ENCODE peak calls at places on chromosomes 12 and 14, in four cellular contexts. T is B cell, K is tibial artery, R is endodermal cell. H is an unnamed sample.

GRCh38 chr14:85934123-85934885 is 404.4 kb downstream of the FLRT2 start:
- DNase-seq in T (peak), K (no peak), R (no peak), H (no peak)

GRCh38 chr14:24734917-24735500 is 101.0 kb upstream of the GZMB start:
- DNase-seq in T (peak), K (peak), R (peak), H (no peak)

GRCh38 chr12:118986043-118986442 is 4.7 kb downstream of the SRRM4 start:
- DNase-seq in T (no peak), K (no peak), R (peak), H (no peak)

GRCh38 chr12:94614288-94614721 is 36.1 kb downstream of the TMCC3 start:
- DNase-seq in T (no peak), K (no peak), R (peak), H (no peak)

GRCh38 chr12:18706798-18707197 is 31.0 kb downstream of the PLCZ1 start:
- DNase-seq in T (no peak), K (no peak), R (no peak), H (no peak)

GRCh38 chr12:67705394-67706370 is 57.1 kb downstream of the DYRK2 start:
- DNase-seq in T (no peak), K (no peak), R (no peak), H (no peak)

GRCh38 chr14:73764881-73765280 is 50.7 kb upstream of the PNMA1 start:
- DNase-seq in T (peak), K (peak), R (peak), H (no peak)

GRCh38 chr14:60161176-60162107 is 3.8 kb downstream of the DHRS7 start:
- DNase-seq in T (no peak), K (peak), R (no peak), H (no peak)

GRCh38 chr12:105887131-105887530 is 251.6 kb downstream of the NUAK1 start:
- DNase-seq in T (no peak), K (no peak), R (peak), H (no peak)

GRCh38 chr12:88375960-88376305 is 204.3 kb downstream of the KITLG start:
- DNase-seq in T (no peak), K (no peak), R (no peak), H (no peak)

GRCh38 chr14:60331201-60332045 is 82.4 kb downstream of the PPM1A start:
- DNase-seq in T (peak), K (peak), R (peak), H (peak)

GRCh38 chr12:85996280-85996679 is 122.2 kb downstream of the NTS start:
- DNase-seq in T (no peak), K (no peak), R (no peak), H (no peak)

GRCh38 chr12:54329756-54330155 is 4.8 kb downstream of the COPZ1 start:
- DNase-seq in T (no peak), K (no peak), R (peak), H (no peak)

GRCh38 chr12:6342140-6342889 is 439 bp upstream of the TNFRSF1A start:
- DNase-seq in T (no peak), K (no peak), R (peak), H (no peak)

GRCh38 chr14:64081174-64081746 is 212.9 kb downstream of the ESR2 start:
- DNase-seq in T (no peak), K (no peak), R (no peak), H (no peak)

GRCh38 chr12:16515666-16516065 is 90.3 kb downstream of the LMO3 start:
- DNase-seq in T (no peak), K (no peak), R (no peak), H (no peak)

GRCh38 chr14:35631071-35631805 is 97.3 kb downstream of the INSM2 start:
- DNase-seq in T (no peak), K (no peak), R (no peak), H (no peak)

GRCh38 chr12:114835031-114835430 is 151.1 kb upstream of the TBX3 start:
- DNase-seq in T (no peak), K (no peak), R (no peak), H (no peak)

GRCh38 chr14:80698974-80699373 is 242.6 kb downstream of the CEP128 start:
- DNase-seq in T (no peak), K (no peak), R (no peak), H (no peak)